ENCODE peak calls at places on chromosomes 12 and 14, in six cellular contexts. S is AG09319, T is putamen, P is DMS 273 treated with DMSO at 0.1 percent for 48 hours, C is GM13976, K is NCI-H510A. O is an unnamed sample.

GRCh38 chr12:57001448-57001906 is 4.9 kb downstream of the ZBTB39 start:
- DNase-seq in S (no peak), K (peak; percentile 30), C (peak; percentile 70), T (no peak), P (no peak), O (peak; percentile 72)

GRCh38 chr12:110794623-110795280 is 52.0 kb upstream of the CCDC63 start:
- DNase-seq in K (no peak), C (no peak), S (no peak), P (no peak), T (no peak), O (no peak)

GRCh38 chr12:21815306-21816062 is 41.0 kb upstream of the KCNJ8 start:
- DNase-seq in C (no peak), K (no peak), P (no peak), T (no peak), S (no peak), O (no peak)

GRCh38 chr14:37493606-37494005 is 101.4 kb downstream of the FOXA1 start:
- DNase-seq in K (no peak), S (no peak), P (no peak), C (no peak), T (no peak), O (no peak)

GRCh38 chr12:55829967-55830600 is 697 bp upstream of the DNAJC14 start:
- DNase-seq in C (peak; percentile 67), S (no peak), K (no peak), P (no peak), T (peak; percentile 73), O (no peak)

GRCh38 chr14:95686935-95687334 is 709 bp downstream of the TCL1B start:
- DNase-seq in K (no peak), C (no peak), T (no peak), P (no peak), S (no peak), O (no peak)

GRCh38 chr12:5872745-5873144 is 72.3 kb downstream of the ANO2 start:
- DNase-seq in P (no peak), S (no peak), T (no peak), C (no peak), K (no peak), O (no peak)

GRCh38 chr12:33472299-33472698 is 32.7 kb upstream of the SYT10 start:
- DNase-seq in S (no peak), T (no peak), C (no peak), P (no peak), K (no peak), O (no peak)

GRCh38 chr14:96934961-96935360 is 137.8 kb downstream of the VRK1 start:
- DNase-seq in T (no peak), C (no peak), P (no peak), K (no peak), S (no peak), O (no peak)

GRCh38 chr14:91870001-91870400 is 2.7 kb upstream of the TC2N start:
- DNase-seq in T (no peak), K (no peak), P (no peak), C (no peak), S (no peak), O (no peak)

GRCh38 chr12:1591029-1591428 is 3.4 kb downstream of the FBXL14 start:
- DNase-seq in K (peak; percentile 14), P (no peak), T (no peak), S (no peak), C (no peak), O (no peak)

GRCh38 chr12:114835031-114835430 is 151.1 kb upstream of the TBX3 start:
- DNase-seq in K (no peak), S (peak; percentile 40), T (no peak), C (no peak), P (no peak), O (no peak)

GRCh38 chr12:115096673-115097349 is 412.8 kb upstream of the TBX3 start:
- DNase-seq in T (no peak), K (no peak), C (no peak), P (no peak), S (peak; percentile 12), O (no peak)

GRCh38 chr12:50842637-50843493 is at the start of gene TMPRSS12:
- DNase-seq in P (no peak), S (no peak), T (no peak), K (no peak), C (no peak), O (no peak)

O was measured in coronary artery.